ENCODE peak calls at places on chromosome 7, in seven cellular contexts. One of them, this sample, is unnamed.

GRCh38 chr7:142804715-142805114 is 33.9 kb downstream of the PRSS2 start:
- DNase-seq in heart right ventricle: no peak
- DNase-seq in NT2/D1: no peak
- DNase-seq in endothelial cell of umbilical vein: no peak
- DNase-seq in AG08395: no peak
- DNase-seq in WTC11: no peak
- DNase-seq in neural crest cell: no peak
- DNase-seq in this sample: no peak

GRCh38 chr7:98289333-98289875 is 7.9 kb downstream of the BRI3 start:
- DNase-seq in heart right ventricle: no peak
- DNase-seq in NT2/D1: no peak
- DNase-seq in endothelial cell of umbilical vein: no peak
- DNase-seq in AG08395: no peak
- DNase-seq in WTC11: no peak
- DNase-seq in neural crest cell: no peak
- DNase-seq in this sample: no peak

GRCh38 chr7:18018296-18019205 is 9.1 kb downstream of the PRPS1L1 start:
- DNase-seq in heart right ventricle: no peak
- DNase-seq in NT2/D1: no peak
- DNase-seq in endothelial cell of umbilical vein: no peak
- DNase-seq in AG08395: no peak
- DNase-seq in WTC11: no peak
- DNase-seq in neural crest cell: no peak
- DNase-seq in this sample: no peak

GRCh38 chr7:28759373-28760013 is 198.6 kb downstream of the TRIL start:
- DNase-seq in heart right ventricle: no peak
- DNase-seq in NT2/D1: peak
- DNase-seq in endothelial cell of umbilical vein: no peak
- DNase-seq in AG08395: no peak
- DNase-seq in WTC11: no peak
- DNase-seq in neural crest cell: no peak
- DNase-seq in this sample: no peak

GRCh38 chr7:92699560-92699959 is 109.4 kb upstream of the FAM133B start:
- DNase-seq in heart right ventricle: no peak
- DNase-seq in NT2/D1: no peak
- DNase-seq in endothelial cell of umbilical vein: no peak
- DNase-seq in AG08395: no peak
- DNase-seq in WTC11: no peak
- DNase-seq in neural crest cell: no peak
- DNase-seq in this sample: no peak

GRCh38 chr7:48140001-48140681 is 31.1 kb upstream of the ABCA13 start:
- DNase-seq in heart right ventricle: no peak
- DNase-seq in NT2/D1: no peak
- DNase-seq in endothelial cell of umbilical vein: peak
- DNase-seq in AG08395: no peak
- DNase-seq in WTC11: no peak
- DNase-seq in neural crest cell: no peak
- DNase-seq in this sample: no peak

GRCh38 chr7:90709501-90710465 is 113.7 kb downstream of the CDK14 start:
- DNase-seq in heart right ventricle: peak
- DNase-seq in NT2/D1: no peak
- DNase-seq in endothelial cell of umbilical vein: peak
- DNase-seq in AG08395: peak
- DNase-seq in WTC11: no peak
- DNase-seq in neural crest cell: no peak
- DNase-seq in this sample: no peak

GRCh38 chr7:98771519-98772241 is 98.1 kb downstream of the TMEM130 start:
- DNase-seq in heart right ventricle: peak
- DNase-seq in NT2/D1: peak
- DNase-seq in endothelial cell of umbilical vein: no peak
- DNase-seq in AG08395: peak
- DNase-seq in WTC11: peak
- DNase-seq in neural crest cell: peak
- DNase-seq in this sample: no peak

GRCh38 chr7:87342231-87342630 is 3.2 kb upstream of the CROT start:
- DNase-seq in heart right ventricle: no peak
- DNase-seq in NT2/D1: no peak
- DNase-seq in endothelial cell of umbilical vein: no peak
- DNase-seq in AG08395: no peak
- DNase-seq in WTC11: no peak
- DNase-seq in neural crest cell: no peak
- DNase-seq in this sample: no peak

GRCh38 chr7:114823290-114823689 is 98.6 kb upstream of the MDFIC start:
- DNase-seq in heart right ventricle: no peak
- DNase-seq in NT2/D1: peak
- DNase-seq in endothelial cell of umbilical vein: no peak
- DNase-seq in AG08395: no peak
- DNase-seq in WTC11: peak
- DNase-seq in neural crest cell: no peak
- DNase-seq in this sample: no peak

GRCh38 chr7:111931016-111931517 is 275.1 kb downstream of the DOCK4 start:
- DNase-seq in heart right ventricle: no peak
- DNase-seq in NT2/D1: peak
- DNase-seq in endothelial cell of umbilical vein: peak
- DNase-seq in AG08395: no peak
- DNase-seq in WTC11: no peak
- DNase-seq in neural crest cell: no peak
- DNase-seq in this sample: no peak

GRCh38 chr7:33933611-33934281 is 28.4 kb downstream of the BMPER start:
- DNase-seq in heart right ventricle: no peak
- DNase-seq in NT2/D1: peak
- DNase-seq in endothelial cell of umbilical vein: no peak
- DNase-seq in AG08395: peak
- DNase-seq in WTC11: no peak
- DNase-seq in neural crest cell: no peak
- DNase-seq in this sample: no peak

GRCh38 chr7:83655951-83656556 is 7.1 kb upstream of the SEMA3E start:
- DNase-seq in heart right ventricle: no peak
- DNase-seq in NT2/D1: no peak
- DNase-seq in endothelial cell of umbilical vein: peak
- DNase-seq in AG08395: peak
- DNase-seq in WTC11: peak
- DNase-seq in neural crest cell: peak
- DNase-seq in this sample: peak

GRCh38 chr7:14125998-14126397 is 136.5 kb upstream of the ETV1 start:
- DNase-seq in heart right ventricle: no peak
- DNase-seq in NT2/D1: no peak
- DNase-seq in endothelial cell of umbilical vein: no peak
- DNase-seq in AG08395: no peak
- DNase-seq in WTC11: no peak
- DNase-seq in neural crest cell: no peak
- DNase-seq in this sample: no peak

GRCh38 chr7:99312316-99313203 is 13.1 kb upstream of the ARPC1A start:
- DNase-seq in heart right ventricle: peak
- DNase-seq in NT2/D1: peak
- DNase-seq in endothelial cell of umbilical vein: peak
- DNase-seq in AG08395: peak
- DNase-seq in WTC11: peak
- DNase-seq in neural crest cell: peak
- DNase-seq in this sample: peak

GRCh38 chr7:22150221-22150620 is 204.5 kb upstream of the CDCA7L start:
- DNase-seq in heart right ventricle: no peak
- DNase-seq in NT2/D1: no peak
- DNase-seq in endothelial cell of umbilical vein: peak
- DNase-seq in AG08395: no peak
- DNase-seq in WTC11: no peak
- DNase-seq in neural crest cell: no peak
- DNase-seq in this sample: no peak

GRCh38 chr7:65915921-65916657 is 43.2 kb downstream of the VKORC1L1 start:
- DNase-seq in heart right ventricle: no peak
- DNase-seq in NT2/D1: no peak
- DNase-seq in endothelial cell of umbilical vein: no peak
- DNase-seq in AG08395: no peak
- DNase-seq in WTC11: no peak
- DNase-seq in neural crest cell: no peak
- DNase-seq in this sample: no peak